ENCODE peak calls at places on chromosome 10, in eight cellular contexts. W is A673; G is B cell; K is astrocyte; O is activated CD4-positive, alpha-beta memory T cell treated with anti-CD3 and anti-CD28 coated beads for 36 hours; V is KG1; C is aorta; X is NCI-H1092. T is an unnamed sample.

GRCh38 chr10:36493511-36493880 is 631.9 kb upstream of the ANKRD30A start:
- DNase-seq in V (no peak), K (peak; percentile 50), O (no peak), X (no peak), W (no peak), G (no peak), C (no peak), T (no peak)

GRCh38 chr10:62045765-62046521 is 144.4 kb downstream of the ARID5B start:
- DNase-seq in C (no peak), G (no peak), X (no peak), V (peak; percentile 48), K (peak; percentile 98), O (no peak), W (peak; percentile 80), T (no peak)

GRCh38 chr10:630581-631073 is 58.8 kb downstream of the DIP2C start:
- DNase-seq in O (no peak), W (no peak), X (peak; percentile 9), G (no peak), V (no peak), K (no peak), C (no peak), T (no peak)

GRCh38 chr10:36096571-36096970 is 454.5 kb upstream of the FZD8 start:
- DNase-seq in X (no peak), V (no peak), O (no peak), C (no peak), G (no peak), W (no peak), K (peak; percentile 16), T (no peak)

GRCh38 chr10:117004238-117004626 is 755 bp downstream of the SHTN1 start:
- DNase-seq in O (no peak), G (no peak), V (no peak), C (no peak), X (no peak), W (no peak), K (no peak), T (no peak)

GRCh38 chr10:43355749-43356371 is 15.6 kb upstream of the FXYD4 start:
- DNase-seq in G (no peak), O (peak; percentile 68), C (no peak), V (no peak), K (peak; percentile 58), W (peak; percentile 65), X (no peak), T (no peak)

GRCh38 chr10:25261571-25261970 is 86.8 kb downstream of the GPR158 start:
- DNase-seq in V (no peak), G (no peak), W (no peak), C (no peak), K (no peak), O (no peak), X (peak; percentile 10), T (peak; percentile 22)

GRCh38 chr10:125003146-125003900 is 61.4 kb downstream of the ZRANB1 start:
- DNase-seq in C (peak; percentile 68), W (no peak), K (no peak), G (peak; percentile 30), X (no peak), V (no peak), O (peak; percentile 7), T (no peak)

GRCh38 chr10:3764626-3765375 is 20.2 kb downstream of the KLF6 start:
- DNase-seq in X (no peak), O (peak; percentile 68), W (no peak), V (no peak), C (no peak), G (no peak), K (peak; percentile 21), T (no peak)

GRCh38 chr10:69703766-69704191 is 73.7 kb downstream of the FAM241B start:
- DNase-seq in K (peak; percentile 94), O (no peak), W (no peak), C (no peak), G (no peak), V (no peak), X (no peak), T (no peak)

GRCh38 chr10:86523348-86523747 is 1.8 kb upstream of the WAPL start:
- DNase-seq in C (no peak), O (no peak), G (no peak), V (no peak), X (no peak), K (no peak), W (no peak), T (peak; percentile 5)

GRCh38 chr10:117439243-117439912 is 64.1 kb upstream of the PDZD8 start:
- DNase-seq in X (no peak), K (peak; percentile 88), G (no peak), C (peak; percentile 82), V (no peak), O (no peak), W (no peak), T (no peak)

GRCh38 chr10:13038346-13038745 is 36.8 kb upstream of the CCDC3 start:
- DNase-seq in G (no peak), C (no peak), X (no peak), K (no peak), O (no peak), W (no peak), V (no peak), T (no peak)

GRCh38 chr10:28922127-28922526 is 244.8 kb downstream of the BAMBI start:
- DNase-seq in K (peak; percentile 75), X (no peak), V (no peak), W (no peak), G (no peak), O (no peak), C (no peak), T (peak; percentile 1)

GRCh38 chr10:87818505-87819273 is 663 bp upstream of the ATAD1 start:
- DNase-seq in O (peak; percentile 81), K (peak; percentile 27), C (no peak), W (peak; percentile 35), V (peak; percentile 56), G (peak; percentile 43), X (peak; percentile 2), T (peak; percentile 47)

GRCh38 chr10:43735907-43736306 is 87.2 kb upstream of the ZNF32 start:
- DNase-seq in C (no peak), O (no peak), X (no peak), W (no peak), K (peak; percentile 20), V (no peak), G (no peak), T (no peak)